ENCODE peak calls at places on chromosomes 13 and 19, in nine cellular contexts. Z, X, B, I, N, G, V, H and D are unnamed samples.

GRCh38 chr19:6736169-6736916 is 1.0 kb downstream of the GPR108 start:
- DNase-seq in V (peak; percentile 71), I (peak; percentile 86), H (peak; percentile 75), G (peak; percentile 79), Z (peak; percentile 84), B (peak; percentile 77), X (peak; percentile 84), N (peak; percentile 100), D (peak; percentile 91)

GRCh38 chr13:26011996-26012688 is 39.7 kb downstream of the SHISA2 start:
- DNase-seq in N (no peak), G (no peak), B (no peak), H (peak; percentile 57), X (no peak), V (no peak), I (no peak), Z (no peak), D (peak; percentile 29)

GRCh38 chr19:17112700-17113099 is 37.1 kb downstream of the MYO9B start:
- DNase-seq in H (no peak), Z (no peak), I (no peak), B (no peak), G (no peak), V (no peak), N (peak; percentile 65), X (no peak), D (no peak)

GRCh38 chr19:48090281-48090802 is 20.3 kb downstream of the PLA2G4C start:
- DNase-seq in Z (no peak), G (no peak), N (no peak), V (no peak), X (peak; percentile 26), B (no peak), H (no peak), I (no peak), D (no peak)

GRCh38 chr13:74891610-74892009 is 590.4 kb downstream of the TBC1D4 start:
- DNase-seq in N (no peak), H (no peak), G (no peak), I (no peak), B (no peak), X (no peak), Z (peak; percentile 86), V (no peak), D (no peak)

GRCh38 chr19:18781047-18781600 is 10.0 kb downstream of the COMP start:
- DNase-seq in H (no peak), X (no peak), Z (no peak), I (no peak), B (no peak), G (no peak), V (no peak), N (peak; percentile 93), D (no peak)

GRCh38 chr13:41059466-41059865 is 1.8 kb upstream of the WBP4 start:
- DNase-seq in X (no peak), G (no peak), I (no peak), B (no peak), Z (peak; percentile 72), N (peak; percentile 68), V (no peak), H (peak; percentile 27), D (no peak)

GRCh38 chr13:32829676-32830091 is 186.5 kb upstream of the KL start:
- DNase-seq in H (no peak), N (no peak), B (no peak), X (no peak), I (no peak), V (no peak), G (no peak), Z (no peak), D (no peak)

GRCh38 chr13:97387487-97388353 is 46.2 kb upstream of the RAP2A start:
- DNase-seq in H (no peak), B (no peak), G (no peak), N (no peak), Z (no peak), X (no peak), V (no peak), I (no peak), D (no peak)

GRCh38 chr13:78603240-78603947 is at the start of gene POU4F1:
- DNase-seq in Z (peak; percentile 71), G (peak; percentile 88), B (no peak), I (peak; percentile 71), H (peak; percentile 94), N (peak; percentile 86), V (no peak), X (peak; percentile 62), D (peak; percentile 72)

GRCh38 chr13:37369618-37370017 is 228.9 kb downstream of the POSTN start:
- DNase-seq in G (no peak), H (no peak), I (no peak), B (no peak), N (no peak), Z (peak; percentile 13), X (no peak), V (no peak), D (no peak)

GRCh38 chr19:13866463-13867046 is 10.4 kb upstream of the NANOS3 start:
- DNase-seq in X (no peak), N (peak; percentile 19), Z (no peak), B (no peak), I (no peak), G (no peak), H (no peak), V (no peak), D (no peak)

GRCh38 chr13:48818495-48818961 is 157.2 kb upstream of the FNDC3A start:
- DNase-seq in H (peak; percentile 15), Z (peak; percentile 17), B (no peak), X (no peak), N (peak; percentile 83), I (no peak), V (no peak), G (no peak), D (no peak)

GRCh38 chr19:12295191-12295590 is 508 bp upstream of the ZNF44 start:
- DNase-seq in G (no peak), B (no peak), H (no peak), Z (no peak), I (no peak), N (peak; percentile 44), X (no peak), V (no peak), D (no peak)

DNA sequence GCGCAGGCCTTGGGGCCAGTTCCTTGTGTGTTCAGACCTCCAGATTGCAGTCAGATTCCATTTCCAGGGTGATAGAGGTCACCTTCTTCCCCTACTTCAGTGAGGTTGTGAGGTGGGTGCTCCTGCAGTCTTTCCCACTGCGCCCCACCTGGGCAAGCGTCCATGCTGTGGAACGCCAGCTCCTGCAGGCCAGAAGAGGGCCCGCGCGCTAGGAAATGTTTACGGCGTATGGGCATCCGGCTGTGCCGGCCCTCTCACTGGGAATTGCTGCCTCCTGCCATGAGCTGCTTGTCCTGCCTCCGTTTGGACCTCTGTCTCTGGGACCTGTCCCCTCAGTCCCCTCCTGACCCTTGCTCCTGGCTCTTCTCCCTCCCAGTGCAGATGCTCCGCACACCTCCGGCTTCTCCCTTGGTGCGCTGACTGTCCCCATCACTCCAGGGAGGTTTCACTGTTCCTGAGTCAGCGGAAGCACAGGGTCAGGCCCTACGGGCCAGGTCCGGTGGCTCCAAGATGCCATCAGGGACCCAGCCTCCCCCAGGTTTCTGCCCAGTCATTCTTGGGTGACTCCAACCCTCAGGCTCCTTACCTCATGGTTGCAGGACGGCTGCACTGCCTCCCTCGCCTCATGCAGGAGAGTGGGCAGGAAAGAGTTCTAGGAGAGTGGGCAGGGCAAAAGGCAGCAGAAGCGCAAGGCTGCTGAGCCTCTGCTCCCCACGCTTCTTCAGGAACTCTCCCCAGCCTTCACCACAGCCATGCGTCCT is 56.6 kb downstream of the SMARCA4 start:
- DNase-seq in Z (no peak), X (no peak), G (no peak), V (no peak), B (no peak), H (no peak), N (peak; percentile 51), I (no peak), D (no peak)
- H3K27ac ChIP-seq in Z (no peak overlapping the region), X (no peak overlapping the region), G (no peak overlapping the region), V (no peak overlapping the region), B (no peak overlapping the region), H (peak overlapping the region; percentile 69), N (peak overlapping the region; percentile 57), I (no peak overlapping the region), D (no peak overlapping the region)

GRCh38 chr13:103772576-103772975 is 706.4 kb upstream of the SLC10A2 start:
- DNase-seq in H (peak; percentile 61), I (no peak), Z (no peak), G (peak; percentile 44), V (no peak), X (no peak), N (no peak), B (no peak), D (no peak)
- TF ChIP-seq CTCF in H (peak; percentile 70), I (no peak), Z (no peak), G (peak; percentile 57), V (no peak), X (no peak), N (no peak), B (no peak), D (no peak)

GRCh38 chr13:111219950-111220349 is 100.5 kb upstream of the TEX29 start:
- DNase-seq in N (no peak), G (no peak), H (no peak), Z (no peak), X (no peak), V (no peak), B (no peak), I (no peak), D (no peak)

GRCh38 chr13:111216166-111216960 is 101.3 kb downstream of the ARHGEF7 start:
- DNase-seq in I (peak; percentile 72), B (peak; percentile 43), X (peak; percentile 33), H (peak; percentile 64), G (peak; percentile 73), Z (no peak), V (no peak), N (peak; percentile 76), D (peak; percentile 40)

GRCh38 chr13:111215081-111216047 is 100.3 kb downstream of the ARHGEF7 start:
- DNase-seq in V (no peak), H (peak; percentile 64), I (no peak), Z (no peak), B (no peak), G (no peak), N (no peak), X (no peak), D (no peak)

GRCh38 chr13:111217661-111218060 is 102.6 kb downstream of the ARHGEF7 start:
- DNase-seq in V (no peak), B (no peak), I (no peak), H (no peak), Z (no peak), N (no peak), X (no peak), G (no peak), D (no peak)

GRCh38 chr13:111219306-111219705 is 101.1 kb upstream of the TEX29 start:
- DNase-seq in X (no peak), Z (no peak), B (peak; percentile 49), H (no peak), V (no peak), I (no peak), G (no peak), N (peak; percentile 89), D (no peak)
- H3K27ac ChIP-seq in X (no peak overlapping the region), Z (no peak overlapping the region), B (peak overlapping the region; percentile 42), H (peak overlapping the region; percentile 65), V (peak overlapping the region; percentile 35), I (no peak overlapping the region), G (no peak overlapping the region), N (peak overlapping the region; percentile 68), D (no peak overlapping the region)

GRCh38 chr13:90365130-90365529 is 982.4 kb upstream of the MIR17HG start:
- DNase-seq in N (no peak), I (no peak), B (no peak), G (no peak), Z (no peak), X (no peak), V (no peak), H (no peak), D (no peak)

GRCh38 chr13:90360785-90361184 is 986.7 kb upstream of the MIR17HG start:
- DNase-seq in B (no peak), N (no peak), V (no peak), H (no peak), I (no peak), G (no peak), Z (no peak), X (no peak), D (no peak)

GRCh38 chr13:90362718-90363117 is 984.8 kb upstream of the MIR17HG start:
- DNase-seq in H (no peak), V (no peak), N (no peak), B (no peak), Z (no peak), G (no peak), X (no peak), I (no peak), D (no peak)
- TF ChIP-seq CTCF in H (no peak), V (no peak), N (no peak), B (no peak), Z (no peak), G (no peak), X (no peak), I (no peak), D (no peak)